ENCODE peak calls at places on chromosome 1, in seven cellular contexts. I is HFF-Myc; P is kidney glomerular epithelial cell; L is progenitor cell of endocrine pancreas; W is EL; E is fibroblast of the conjunctiva; V is stimulated activated CD4-positive, alpha-beta T cell treated with anti-CD3 and anti-CD28 coated beads, Interleukin-4, amount 100 ng/mL, for 48 hours. F is an unnamed sample.

GRCh38 chr1:146019225-146020057 is 2.1 kb downstream of the HJV start:
- DNase-seq in I (no peak), P (no peak), L (no peak), W (no peak), E (no peak), V (no peak), F (no peak)

GRCh38 chr1:159835366-159835765 is 8.7 kb downstream of the SLAMF8 start:
- DNase-seq in I (no peak), P (no peak), L (no peak), W (peak), E (no peak), V (no peak), F (no peak)

GRCh38 chr1:37634554-37635308 is at the start of gene RSPO1:
- DNase-seq in I (no peak), P (no peak), L (peak), W (peak), E (no peak), V (no peak), F (no peak)

GRCh38 chr1:173127369-173128307 is 76.9 kb upstream of the TNFSF18 start:
- DNase-seq in I (no peak), P (no peak), L (no peak), W (no peak), E (no peak), V (no peak), F (no peak)

GRCh38 chr1:213249395-213249794 is 198.4 kb downstream of the RPS6KC1 start:
- DNase-seq in I (no peak), P (no peak), L (no peak), W (no peak), E (no peak), V (no peak), F (no peak)

GRCh38 chr1:240107058-240107684 is 15.5 kb downstream of the FMN2 start:
- DNase-seq in I (peak), P (peak), L (no peak), W (peak), E (no peak), V (no peak), F (no peak)

GRCh38 chr1:8816831-8817412 is 518 bp downstream of the RERE start:
- DNase-seq in I (no peak), P (peak), L (no peak), W (peak), E (no peak), V (peak), F (peak)

GRCh38 chr1:951364-951763 is 7.7 kb downstream of the NOC2L start:
- DNase-seq in I (no peak), P (no peak), L (no peak), W (no peak), E (no peak), V (no peak), F (no peak)

GRCh38 chr1:93433407-93433961 is 14.4 kb upstream of the FNBP1L start:
- DNase-seq in I (no peak), P (no peak), L (no peak), W (no peak), E (no peak), V (no peak), F (no peak)

GRCh38 chr1:18350783-18351182 is 129.9 kb upstream of the KLHDC7A start:
- DNase-seq in I (no peak), P (no peak), L (no peak), W (no peak), E (no peak), V (no peak), F (no peak)

GRCh38 chr1:201676061-201676644 is 137.2 kb downstream of the NAV1 start:
- DNase-seq in I (no peak), P (peak), L (no peak), W (peak), E (no peak), V (no peak), F (no peak)

GRCh38 chr1:115911298-115911697 is 65.0 kb upstream of the SLC22A15 start:
- DNase-seq in I (no peak), P (no peak), L (no peak), W (no peak), E (no peak), V (no peak), F (no peak)

GRCh38 chr1:46532498-46533178 is 18.8 kb downstream of the KNCN start:
- DNase-seq in I (no peak), P (no peak), L (peak), W (peak), E (no peak), V (peak), F (peak)

GRCh38 chr1:168090395-168090794 is 46.3 kb downstream of the GPR161 start:
- DNase-seq in I (no peak), P (no peak), L (no peak), W (no peak), E (no peak), V (no peak), F (no peak)

GRCh38 chr1:22709891-22710687 is 550 bp upstream of the EPHB2 start:
- DNase-seq in I (no peak), P (peak), L (peak), W (peak), E (no peak), V (peak), F (no peak)

GRCh38 chr1:65109515-65109914 is 38.5 kb upstream of the AK4 start:
- DNase-seq in I (no peak), P (no peak), L (no peak), W (no peak), E (no peak), V (no peak), F (no peak)

GRCh38 chr1:172914517-172915144 is 136.1 kb downstream of the TNFSF18 start:
- DNase-seq in I (peak), P (no peak), L (no peak), W (peak), E (no peak), V (no peak), F (no peak)

GRCh38 chr1:198199105-198199504 is 42.3 kb downstream of the NEK7 start:
- DNase-seq in I (no peak), P (no peak), L (no peak), W (no peak), E (no peak), V (no peak), F (no peak)

GRCh38 chr1:11062965-11063401 is 3.2 kb upstream of the SRM start:
- DNase-seq in I (no peak), P (no peak), L (no peak), W (peak), E (no peak), V (no peak), F (peak)

GRCh38 chr1:205376739-205377138 is 20.0 kb upstream of the KLHDC8A start:
- DNase-seq in I (no peak), P (no peak), L (no peak), W (peak), E (no peak), V (no peak), F (no peak)

GRCh38 chr1:46718340-46718726 is 581 bp downstream of the EFCAB14 start:
- DNase-seq in I (no peak), P (no peak), L (no peak), W (no peak), E (no peak), V (no peak), F (no peak)

GRCh38 chr1:119884700-119885099 is 11.6 kb downstream of the ADAM30 start:
- DNase-seq in I (no peak), P (no peak), L (no peak), W (no peak), E (no peak), V (no peak), F (no peak)

GRCh38 chr1:69413129-69413528 is 154.6 kb upstream of the LRRC7 start:
- DNase-seq in I (no peak), P (no peak), L (no peak), W (no peak), E (no peak), V (no peak), F (no peak)

GRCh38 chr1:166978795-166979194 is 3.5 kb upstream of the ILDR2 start:
- DNase-seq in I (no peak), P (no peak), L (no peak), W (no peak), E (no peak), V (no peak), F (no peak)

GRCh38 chr1:11407301-11407994 is 71.5 kb upstream of the DISP3 start:
- DNase-seq in I (no peak), P (no peak), L (no peak), W (no peak), E (no peak), V (no peak), F (no peak)

GRCh38 chr1:1203561-1204424 is 2.6 kb downstream of the TNFRSF18 start:
- DNase-seq in I (no peak), P (no peak), L (no peak), W (no peak), E (no peak), V (no peak), F (no peak)

GRCh38 chr1:114079596-114080190 is 74.0 kb downstream of the SYT6 start:
- DNase-seq in I (no peak), P (no peak), L (no peak), W (no peak), E (no peak), V (no peak), F (no peak)

GRCh38 chr1:174954686-174955669 is 44.8 kb upstream of the CACYBP start:
- DNase-seq in I (no peak), P (no peak), L (no peak), W (no peak), E (no peak), V (no peak), F (no peak)

GRCh38 chr1:17909634-17910033 is 154.5 kb downstream of the ACTL8 start:
- DNase-seq in I (no peak), P (no peak), L (no peak), W (peak), E (no peak), V (no peak), F (no peak)

GRCh38 chr1:47919113-47919833 is 77.9 kb downstream of the TRABD2B start:
- DNase-seq in I (no peak), P (no peak), L (no peak), W (no peak), E (no peak), V (no peak), F (no peak)

GRCh38 chr1:51768971-51769601 is 109.4 kb downstream of the NRDC start:
- DNase-seq in I (peak), P (peak), L (no peak), W (peak), E (peak), V (no peak), F (no peak)

GRCh38 chr1:183125279-183125999 is 60.6 kb upstream of the LAMC2 start:
- DNase-seq in I (no peak), P (no peak), L (no peak), W (no peak), E (no peak), V (no peak), F (no peak)

GRCh38 chr1:21541835-21542234 is 32.6 kb downstream of the ALPL start:
- DNase-seq in I (no peak), P (no peak), L (no peak), W (peak), E (no peak), V (no peak), F (no peak)

F was measured in stimulated activated effector memory CD8-positive, alpha-beta T cell treated with anti-CD3 and anti-CD28 coated beads, Interleukin-12 subunit alpha, Interleukin-12 subunit beta, amount 100 ng/mL, for 72 hours.